ENCODE peak calls at places on chromosomes 13 and 19, in ten cellular contexts. One of them, this sample, is unnamed.

GRCh38 chr19:9309139-9309973 is at the start of gene ZNF699:
- DNase-seq in aorta: peak
- DNase-seq in fibroblast of lung: peak
- DNase-seq in endothelial cell of umbilical vein: peak
- DNase-seq in cardiac muscle cell: peak
- DNase-seq in pancreas: peak
- DNase-seq in H7: peak
- DNase-seq in ovary: peak
- DNase-seq in choroid plexus epithelial cell: peak
- DNase-seq in fibroblast of pulmonary artery: peak
- DNase-seq in this sample: peak

GRCh38 chr13:49347650-49348385 is 96.0 kb downstream of the CAB39L start:
- DNase-seq in pancreas: no peak
- DNase-seq in cardiac muscle cell: no peak
- DNase-seq in H7: no peak
- DNase-seq in choroid plexus epithelial cell: no peak
- DNase-seq in aorta: no peak
- DNase-seq in ovary: no peak
- DNase-seq in endothelial cell of umbilical vein: no peak
- DNase-seq in fibroblast of pulmonary artery: no peak
- DNase-seq in fibroblast of lung: no peak
- DNase-seq in this sample: no peak

GRCh38 chr19:29266603-29267002 is 53.7 kb upstream of the UQCRFS1 start:
- DNase-seq in fibroblast of pulmonary artery: no peak
- DNase-seq in pancreas: no peak
- DNase-seq in H7: no peak
- DNase-seq in aorta: no peak
- DNase-seq in fibroblast of lung: no peak
- DNase-seq in ovary: no peak
- DNase-seq in cardiac muscle cell: no peak
- DNase-seq in choroid plexus epithelial cell: no peak
- DNase-seq in endothelial cell of umbilical vein: no peak
- DNase-seq in this sample: no peak

GRCh38 chr13:27037171-27037570 is 134.4 kb downstream of the USP12 start:
- DNase-seq in pancreas: no peak
- DNase-seq in endothelial cell of umbilical vein: no peak
- DNase-seq in choroid plexus epithelial cell: no peak
- DNase-seq in ovary: no peak
- DNase-seq in fibroblast of pulmonary artery: no peak
- DNase-seq in fibroblast of lung: no peak
- DNase-seq in H7: no peak
- DNase-seq in aorta: no peak
- DNase-seq in cardiac muscle cell: no peak
- DNase-seq in this sample: no peak

GRCh38 chr13:25963681-25964080 is 88.1 kb downstream of the SHISA2 start:
- DNase-seq in fibroblast of pulmonary artery: peak
- DNase-seq in choroid plexus epithelial cell: peak
- DNase-seq in aorta: no peak
- DNase-seq in endothelial cell of umbilical vein: peak
- DNase-seq in fibroblast of lung: no peak
- DNase-seq in H7: no peak
- DNase-seq in cardiac muscle cell: peak
- DNase-seq in pancreas: no peak
- DNase-seq in ovary: no peak
- DNase-seq in this sample: no peak

GRCh38 chr13:59950201-59950730 is 213.5 kb downstream of the DIAPH3 start:
- DNase-seq in aorta: no peak
- DNase-seq in endothelial cell of umbilical vein: no peak
- DNase-seq in H7: no peak
- DNase-seq in cardiac muscle cell: no peak
- DNase-seq in fibroblast of pulmonary artery: no peak
- DNase-seq in fibroblast of lung: peak
- DNase-seq in choroid plexus epithelial cell: peak
- DNase-seq in pancreas: no peak
- DNase-seq in ovary: no peak
- DNase-seq in this sample: no peak

GRCh38 chr13:51601601-51602348 is 17.5 kb downstream of the WDFY2 start:
- DNase-seq in aorta: no peak
- DNase-seq in endothelial cell of umbilical vein: no peak
- DNase-seq in cardiac muscle cell: no peak
- DNase-seq in fibroblast of pulmonary artery: no peak
- DNase-seq in ovary: no peak
- DNase-seq in pancreas: no peak
- DNase-seq in H7: no peak
- DNase-seq in fibroblast of lung: no peak
- DNase-seq in choroid plexus epithelial cell: no peak
- DNase-seq in this sample: no peak

GRCh38 chr13:93388701-93389100 is 162.1 kb downstream of the GPC6 start:
- DNase-seq in fibroblast of pulmonary artery: peak
- DNase-seq in aorta: no peak
- DNase-seq in choroid plexus epithelial cell: peak
- DNase-seq in cardiac muscle cell: peak
- DNase-seq in H7: no peak
- DNase-seq in ovary: no peak
- DNase-seq in endothelial cell of umbilical vein: no peak
- DNase-seq in pancreas: no peak
- DNase-seq in fibroblast of lung: peak
- DNase-seq in this sample: no peak

GRCh38 chr19:44573183-44573582 is 40.2 kb upstream of the IGSF23 start:
- DNase-seq in pancreas: no peak
- DNase-seq in aorta: no peak
- DNase-seq in endothelial cell of umbilical vein: no peak
- DNase-seq in cardiac muscle cell: no peak
- DNase-seq in ovary: no peak
- DNase-seq in fibroblast of lung: no peak
- DNase-seq in choroid plexus epithelial cell: no peak
- DNase-seq in H7: no peak
- DNase-seq in fibroblast of pulmonary artery: no peak
- DNase-seq in this sample: no peak

GRCh38 chr13:27792393-27793218 is at the start of gene GSX1:
- DNase-seq in endothelial cell of umbilical vein: peak
- DNase-seq in ovary: peak
- DNase-seq in cardiac muscle cell: peak
- DNase-seq in fibroblast of pulmonary artery: peak
- DNase-seq in H7: peak
- DNase-seq in choroid plexus epithelial cell: peak
- DNase-seq in aorta: peak
- DNase-seq in pancreas: peak
- DNase-seq in fibroblast of lung: peak
- DNase-seq in this sample: peak

GRCh38 chr19:35856546-35857149 is at the start of gene KIRREL2:
- DNase-seq in H7: peak
- DNase-seq in choroid plexus epithelial cell: no peak
- DNase-seq in fibroblast of lung: no peak
- DNase-seq in fibroblast of pulmonary artery: no peak
- DNase-seq in pancreas: peak
- DNase-seq in ovary: no peak
- DNase-seq in cardiac muscle cell: no peak
- DNase-seq in endothelial cell of umbilical vein: no peak
- DNase-seq in aorta: no peak
- DNase-seq in this sample: no peak

GRCh38 chr13:86810385-86810784 is 860.8 kb upstream of the SLITRK5 start:
- DNase-seq in endothelial cell of umbilical vein: no peak
- DNase-seq in ovary: no peak
- DNase-seq in cardiac muscle cell: no peak
- DNase-seq in pancreas: no peak
- DNase-seq in fibroblast of pulmonary artery: no peak
- DNase-seq in fibroblast of lung: no peak
- DNase-seq in aorta: no peak
- DNase-seq in choroid plexus epithelial cell: no peak
- DNase-seq in H7: no peak
- DNase-seq in this sample: no peak

GRCh38 chr13:75766636-75767035 is 130.5 kb downstream of the LMO7 start:
- DNase-seq in cardiac muscle cell: no peak
- DNase-seq in pancreas: no peak
- DNase-seq in H7: no peak
- DNase-seq in aorta: no peak
- DNase-seq in choroid plexus epithelial cell: no peak
- DNase-seq in ovary: no peak
- DNase-seq in fibroblast of pulmonary artery: no peak
- DNase-seq in endothelial cell of umbilical vein: no peak
- DNase-seq in fibroblast of lung: no peak
- DNase-seq in this sample: no peak

GRCh38 chr13:113656015-113656588 is 1.9 kb downstream of the ATP4B start:
- DNase-seq in cardiac muscle cell: no peak
- DNase-seq in fibroblast of pulmonary artery: no peak
- DNase-seq in endothelial cell of umbilical vein: no peak
- DNase-seq in ovary: peak
- DNase-seq in H7: no peak
- DNase-seq in choroid plexus epithelial cell: no peak
- DNase-seq in fibroblast of lung: no peak
- DNase-seq in pancreas: no peak
- DNase-seq in aorta: peak
- DNase-seq in this sample: no peak

GRCh38 chr13:45361596-45362206 is 20.7 kb upstream of the TPT1 start:
- DNase-seq in pancreas: no peak
- DNase-seq in choroid plexus epithelial cell: no peak
- DNase-seq in cardiac muscle cell: no peak
- DNase-seq in fibroblast of pulmonary artery: peak
- DNase-seq in aorta: peak
- DNase-seq in fibroblast of lung: peak
- DNase-seq in ovary: no peak
- DNase-seq in endothelial cell of umbilical vein: no peak
- DNase-seq in H7: no peak
- DNase-seq in this sample: no peak

DNA sequence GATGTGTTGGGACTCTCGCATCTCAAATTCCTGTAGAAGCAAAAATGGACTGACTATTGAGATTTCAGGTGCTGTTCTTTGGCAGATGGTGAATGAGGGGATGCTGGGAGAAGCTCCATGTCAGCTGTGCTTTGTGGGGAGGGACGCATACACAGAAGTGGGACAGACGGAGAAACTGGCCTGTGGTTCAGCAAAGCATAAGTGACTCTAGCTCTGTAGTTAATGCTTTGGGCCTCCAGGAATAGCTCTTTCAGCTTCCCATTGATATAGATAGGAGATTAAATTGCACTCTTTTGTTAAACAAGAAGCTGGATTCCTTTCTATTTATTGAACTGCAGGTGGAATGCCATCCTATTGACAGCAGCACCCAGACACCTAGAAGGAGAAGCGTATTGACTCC is 194.6 kb upstream of the RNF113B start:
- DNase-seq in aorta: no peak
- DNase-seq in H7: no peak
- DNase-seq in fibroblast of lung: no peak
- DNase-seq in ovary: no peak
- DNase-seq in fibroblast of pulmonary artery: no peak
- DNase-seq in choroid plexus epithelial cell: no peak
- DNase-seq in endothelial cell of umbilical vein: no peak
- DNase-seq in pancreas: no peak
- DNase-seq in cardiac muscle cell: no peak
- DNase-seq in this sample: no peak
- H3K4me3 ChIP-seq in aorta: no peak
- H3K4me3 ChIP-seq in H7: no peak
- H3K4me3 ChIP-seq in fibroblast of lung: no peak
- H3K4me3 ChIP-seq in ovary: no peak
- H3K4me3 ChIP-seq in fibroblast of pulmonary artery: no peak
- H3K4me3 ChIP-seq in choroid plexus epithelial cell: no peak
- H3K4me3 ChIP-seq in endothelial cell of umbilical vein: no peak
- H3K4me3 ChIP-seq in pancreas: no peak
- H3K4me3 ChIP-seq in cardiac muscle cell: no peak
- H3K4me3 ChIP-seq in this sample: no peak

DNA sequence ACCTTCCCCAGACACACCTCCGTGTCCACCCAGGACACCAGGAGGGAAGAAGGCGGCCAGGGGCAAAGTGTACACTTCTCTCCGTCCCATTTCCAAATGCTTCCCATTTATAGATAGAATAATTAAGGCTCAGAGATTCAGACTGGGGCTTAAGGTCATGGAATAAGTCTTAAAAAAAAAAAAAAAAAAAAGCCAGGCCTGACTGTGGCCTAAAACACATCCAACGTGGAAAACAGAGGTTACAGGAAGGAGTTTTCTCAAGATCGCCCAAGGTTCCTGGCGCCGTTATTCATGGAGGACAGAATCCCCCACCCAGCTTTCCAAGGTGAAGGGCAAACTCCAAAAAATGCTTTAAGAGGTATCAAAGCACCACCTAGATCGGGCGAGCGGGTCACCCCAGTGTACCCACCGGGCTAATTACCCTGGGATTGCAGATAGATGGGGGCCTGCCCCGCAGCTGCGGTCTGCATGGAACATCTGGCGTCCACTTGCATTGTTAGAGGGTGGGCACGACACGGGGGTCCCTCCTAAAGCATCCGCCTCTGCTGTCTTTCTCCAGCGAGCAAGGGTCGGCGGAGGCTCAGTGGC is 36.1 kb upstream of the NANOS3 start:
- DNase-seq in fibroblast of pulmonary artery: no peak
- DNase-seq in fibroblast of lung: no peak
- DNase-seq in endothelial cell of umbilical vein: no peak
- DNase-seq in choroid plexus epithelial cell: no peak
- DNase-seq in H7: no peak
- DNase-seq in aorta: no peak
- DNase-seq in ovary: no peak
- DNase-seq in cardiac muscle cell: no peak
- DNase-seq in pancreas: peak
- DNase-seq in this sample: no peak
- H3K4me3 ChIP-seq in fibroblast of pulmonary artery: peak
- H3K4me3 ChIP-seq in fibroblast of lung: peak
- H3K4me3 ChIP-seq in endothelial cell of umbilical vein: peak
- H3K4me3 ChIP-seq in choroid plexus epithelial cell: peak
- H3K4me3 ChIP-seq in H7: no peak
- H3K4me3 ChIP-seq in aorta: peak
- H3K4me3 ChIP-seq in ovary: peak
- H3K4me3 ChIP-seq in cardiac muscle cell: peak
- H3K4me3 ChIP-seq in pancreas: peak
- H3K4me3 ChIP-seq in this sample: peak

GRCh38 chr19:12494260-12494860 is 9.7 kb upstream of the ZNF709 start:
- DNase-seq in pancreas: no peak
- DNase-seq in cardiac muscle cell: no peak
- DNase-seq in aorta: no peak
- DNase-seq in H7: no peak
- DNase-seq in ovary: no peak
- DNase-seq in fibroblast of pulmonary artery: no peak
- DNase-seq in fibroblast of lung: no peak
- DNase-seq in choroid plexus epithelial cell: no peak
- DNase-seq in endothelial cell of umbilical vein: no peak
- DNase-seq in this sample: no peak
- H3K4me3 ChIP-seq in pancreas: peak
- H3K4me3 ChIP-seq in cardiac muscle cell: peak
- H3K4me3 ChIP-seq in aorta: no peak
- H3K4me3 ChIP-seq in H7: no peak
- H3K4me3 ChIP-seq in ovary: no peak
- H3K4me3 ChIP-seq in fibroblast of pulmonary artery: no peak
- H3K4me3 ChIP-seq in fibroblast of lung: no peak
- H3K4me3 ChIP-seq in choroid plexus epithelial cell: no peak
- H3K4me3 ChIP-seq in endothelial cell of umbilical vein: no peak
- H3K4me3 ChIP-seq in this sample: no peak

DNA sequence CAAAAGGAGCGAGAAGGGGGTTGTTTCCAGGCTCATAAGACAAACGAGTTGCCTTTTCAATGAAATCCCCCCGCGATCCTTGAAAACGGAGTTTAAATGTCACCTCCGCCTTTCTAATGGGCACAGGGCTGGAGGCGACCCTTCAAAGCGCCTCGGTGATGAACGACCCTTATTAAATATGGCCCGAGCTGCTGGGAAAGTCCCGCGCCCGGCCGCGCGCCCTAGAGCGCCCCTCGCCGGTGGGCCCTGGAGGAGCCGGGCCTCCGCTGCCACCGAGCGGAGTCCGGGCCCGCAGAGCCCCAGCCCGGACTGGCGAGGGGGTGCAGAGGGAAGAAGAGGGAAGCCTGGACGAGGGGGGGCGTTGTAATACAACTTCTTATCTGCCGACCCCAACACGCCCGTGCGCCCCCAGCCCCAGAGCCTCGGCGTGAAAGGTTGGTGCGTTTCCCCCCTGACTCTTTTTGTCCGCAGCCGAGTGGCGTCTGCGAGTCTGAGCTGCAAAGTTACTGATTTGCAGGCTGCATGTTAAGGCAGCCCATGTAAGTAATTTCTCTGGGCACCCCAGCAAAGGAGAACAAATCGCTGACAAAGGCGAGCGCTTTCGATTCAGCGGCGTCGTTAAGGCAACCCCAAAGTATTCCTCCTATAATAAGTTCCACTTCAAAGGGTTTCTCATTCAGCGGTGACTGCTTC is 11.9 kb downstream of the ZIC5 start:
- DNase-seq in ovary: no peak
- DNase-seq in H7: peak
- DNase-seq in pancreas: no peak
- DNase-seq in fibroblast of lung: no peak
- DNase-seq in fibroblast of pulmonary artery: no peak
- DNase-seq in aorta: no peak
- DNase-seq in choroid plexus epithelial cell: peak
- DNase-seq in cardiac muscle cell: no peak
- DNase-seq in endothelial cell of umbilical vein: no peak
- DNase-seq in this sample: no peak
- H3K4me3 ChIP-seq in ovary: no peak
- H3K4me3 ChIP-seq in H7: peak
- H3K4me3 ChIP-seq in pancreas: no peak
- H3K4me3 ChIP-seq in fibroblast of lung: no peak
- H3K4me3 ChIP-seq in fibroblast of pulmonary artery: no peak
- H3K4me3 ChIP-seq in aorta: no peak
- H3K4me3 ChIP-seq in choroid plexus epithelial cell: peak
- H3K4me3 ChIP-seq in cardiac muscle cell: peak
- H3K4me3 ChIP-seq in endothelial cell of umbilical vein: no peak
- H3K4me3 ChIP-seq in this sample: peak

This sample was measured in right cardiac atrium.